ENCODE peak calls at places on chromosomes 5 and 9, in six cellular contexts. W is ovary, H is gastrocnemius medialis, K is body of pancreas, C is breast epithelium, V is NB4. E is an unnamed sample.
A peak's percentile ranks its signal among the peaks of the same experiment; 100 is the strongest.

GRCh38 chr9:132247942-132248341 is 86.1 kb downstream of the NTNG2 start:
- DNase-seq in W (no peak), H (no peak), K (no peak), C (no peak), V (no peak), E (no peak)

GRCh38 chr5:398475-399295 is 44.3 kb upstream of the EXOC3 start:
- DNase-seq in W (peak; percentile 23), H (no peak), K (no peak), C (peak; percentile 12), V (peak; percentile 70), E (no peak)

GRCh38 chr5:77145666-77146065 is 58.6 kb upstream of the ZBED3 start:
- DNase-seq in W (no peak), H (no peak), K (no peak), C (no peak), V (no peak), E (no peak)

GRCh38 chr5:82717734-82718133 is 359.5 kb downstream of the TMEM167A start:
- DNase-seq in W (no peak), H (no peak), K (no peak), C (no peak), V (no peak), E (no peak)

GRCh38 chr9:115923903-115924668 is 229.5 kb upstream of the PAPPA start:
- DNase-seq in W (no peak), H (no peak), K (no peak), C (no peak), V (no peak), E (no peak)

GRCh38 chr5:89499787-89500186 is 616.8 kb upstream of the MEF2C start:
- DNase-seq in W (no peak), H (no peak), K (no peak), C (no peak), V (no peak), E (no peak)

GRCh38 chr9:130165579-130165978 is 6.6 kb upstream of the NCS1 start:
- DNase-seq in W (no peak), H (no peak), K (no peak), C (no peak), V (no peak), E (no peak)

GRCh38 chr5:132485641-132486317 is 4.8 kb downstream of the IRF1 start:
- DNase-seq in W (peak; percentile 18), H (no peak), K (peak; percentile 8), C (peak; percentile 8), V (no peak), E (no peak)

GRCh38 chr9:124209279-124209678 is 48.5 kb upstream of the NEK6 start:
- DNase-seq in W (no peak), H (no peak), K (no peak), C (no peak), V (no peak), E (no peak)

GRCh38 chr9:113274474-113275146 is 762 bp downstream of the CDC26 start:
- DNase-seq in W (no peak), H (no peak), K (no peak), C (no peak), V (peak; percentile 73), E (peak; percentile 64)

GRCh38 chr9:2872307-2872940 is 28.5 kb upstream of the PUM3 start:
- DNase-seq in W (no peak), H (no peak), K (no peak), C (no peak), V (peak; percentile 70), E (no peak)

GRCh38 chr9:77726289-77726688 is 78.2 kb upstream of the GNA14 start:
- DNase-seq in W (no peak), H (no peak), K (no peak), C (no peak), V (no peak), E (no peak)

GRCh38 chr9:92749934-92750315 is 14.7 kb downstream of the BICD2 start:
- DNase-seq in W (no peak), H (no peak), K (no peak), C (no peak), V (peak; percentile 64), E (no peak)

GRCh38 chr5:123528059-123528458 is 16.1 kb downstream of the CSNK1G3 start:
- DNase-seq in W (no peak), H (no peak), K (no peak), C (no peak), V (no peak), E (no peak)

GRCh38 chr5:139403418-139403786 is 487 bp downstream of the SPATA24 start:
- DNase-seq in W (no peak), H (no peak), K (no peak), C (no peak), V (no peak), E (no peak)

GRCh38 chr9:127742435-127743088 is 7.5 kb upstream of the TOR2A start:
- DNase-seq in W (peak; percentile 82), H (peak; percentile 35), K (peak; percentile 34), C (no peak), V (peak; percentile 33), E (no peak)

GRCh38 chr5:18202147-18202546 is 567.9 kb downstream of the TAF11L14 start:
- DNase-seq in W (no peak), H (no peak), K (no peak), C (no peak), V (no peak), E (no peak)

GRCh38 chr9:23557691-23558090 is 268.3 kb downstream of the ELAVL2 start:
- DNase-seq in W (no peak), H (no peak), K (no peak), C (no peak), V (no peak), E (no peak)

GRCh38 chr9:9949948-9950347 is 662.9 kb downstream of the PTPRD start:
- DNase-seq in W (no peak), H (no peak), K (no peak), C (no peak), V (no peak), E (no peak)

GRCh38 chr5:94711785-94712184 is 93.3 kb downstream of the SLF1 start:
- DNase-seq in W (no peak), H (no peak), K (no peak), C (no peak), V (no peak), E (no peak)

GRCh38 chr5:43066231-43066798 is 26.2 kb upstream of the ANXA2R start:
- DNase-seq in W (peak; percentile 68), H (peak; percentile 49), K (peak; percentile 72), C (peak; percentile 54), V (peak; percentile 92), E (peak; percentile 55)

GRCh38 chr9:86731511-86731993 is 215.8 kb downstream of the GAS1 start:
- DNase-seq in W (no peak), H (no peak), K (no peak), C (no peak), V (no peak), E (no peak)

GRCh38 chr5:61630908-61631307 is 298.9 kb downstream of the ZSWIM6 start:
- DNase-seq in W (no peak), H (no peak), K (no peak), C (no peak), V (no peak), E (no peak)

GRCh38 chr9:128067622-128067897 is 440 bp upstream of the NAIF1 start:
- DNase-seq in W (no peak), H (no peak), K (no peak), C (no peak), V (no peak), E (no peak)

GRCh38 chr5:159987031-159987674 is 21.8 kb upstream of the TTC1 start:
- DNase-seq in W (peak; percentile 77), H (peak; percentile 38), K (peak; percentile 84), C (peak; percentile 69), V (peak; percentile 81), E (peak; percentile 21)

GRCh38 chr9:68732405-68733020 is 27.5 kb downstream of the PIP5K1B start:
- DNase-seq in W (no peak), H (no peak), K (no peak), C (no peak), V (no peak), E (no peak)

GRCh38 chr5:115423541-115423940 is 121.0 kb downstream of the FEM1C start:
- DNase-seq in W (no peak), H (peak; percentile 72), K (peak; percentile 55), C (no peak), V (no peak), E (peak; percentile 33)

GRCh38 chr5:176501333-176501732 is 35.9 kb downstream of the RNF44 start:
- DNase-seq in W (no peak), H (no peak), K (no peak), C (no peak), V (no peak), E (no peak)

GRCh38 chr5:155699385-155699784 is 627.6 kb upstream of the SGCD start:
- DNase-seq in W (no peak), H (no peak), K (no peak), C (no peak), V (peak; percentile 1), E (no peak)
- TF ChIP-seq CTCF in W (no peak), H (no peak), K (no peak), C (no peak), V (no peak), E (no peak)

GRCh38 chr9:21994996-21995651 is 533 bp downstream of the CDKN2B-AS1 start:
- DNase-seq in W (peak; percentile 45), H (no peak), K (peak; percentile 55), C (peak; percentile 37), V (no peak), E (no peak)
- TF ChIP-seq POLR2A in W (no peak), H (no peak), K (peak; percentile 15), C (no peak), V (no peak), E (no peak)

GRCh38 chr5:178196986-178197385 is 7.3 kb upstream of the HNRNPAB start:
- DNase-seq in W (no peak), H (no peak), K (no peak), C (no peak), V (no peak), E (no peak)
- TF ChIP-seq CTCF in W (no peak), H (no peak), K (peak; percentile 27), C (no peak), V (peak; percentile 73), E (peak; percentile 9)

GRCh38 chr5:91277093-91277626 is 106.0 kb downstream of the ARRDC3 start:
- DNase-seq in W (no peak), H (no peak), K (no peak), C (no peak), V (no peak), E (no peak)
- TF ChIP-seq POLR2A in W (no peak), H (no peak), K (no peak), C (no peak), V (no peak), E (no peak)

DNA sequence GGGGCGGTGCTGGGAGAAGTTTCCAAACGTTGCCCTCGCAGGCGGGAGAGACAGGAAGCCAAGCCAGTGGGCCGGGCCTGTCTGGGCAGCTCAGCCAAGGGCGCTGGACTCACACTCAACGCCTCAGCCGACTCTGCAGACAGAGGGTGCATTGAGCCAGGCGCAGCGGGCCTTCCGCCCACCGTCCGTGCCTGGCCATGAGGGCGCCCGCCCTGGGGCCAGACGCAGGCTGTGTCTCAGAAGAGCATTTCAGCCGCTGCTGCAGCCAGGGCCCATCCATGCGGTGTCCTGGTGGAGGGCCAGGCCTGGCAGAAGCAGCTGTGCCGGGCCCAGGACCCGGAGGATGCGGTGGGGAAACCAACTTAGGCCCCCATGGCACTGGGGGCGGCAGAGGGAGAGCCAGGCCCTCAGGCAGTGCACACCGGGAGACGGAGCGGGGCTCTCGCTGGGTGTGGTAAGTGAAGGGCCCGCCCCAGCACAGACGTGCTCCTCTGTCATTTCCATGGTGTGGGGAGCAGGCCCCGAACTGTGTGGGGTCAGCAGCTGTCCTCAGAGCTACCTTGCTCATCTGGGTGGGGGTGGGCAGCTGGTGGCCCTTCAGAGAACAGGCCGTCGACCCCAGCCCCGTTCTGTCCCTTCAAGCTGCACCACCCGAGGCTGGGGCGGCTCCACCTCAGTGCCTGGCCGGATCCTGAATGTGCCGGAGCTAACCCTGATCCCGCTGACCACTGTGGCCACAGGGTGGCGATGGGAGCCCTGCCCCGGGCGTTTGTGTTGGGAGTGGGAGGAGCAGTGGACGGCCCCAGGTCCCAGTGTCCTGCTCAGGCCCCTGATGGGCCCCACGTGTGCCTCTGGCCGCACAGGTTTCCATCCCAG is 18.0 kb downstream of the DNLZ start:
- DNase-seq in W (no peak), H (no peak), K (no peak), C (no peak), V (no peak), E (peak; percentile 67)
- TF ChIP-seq CTCF in W (peak; percentile 10), H (no peak), K (peak; percentile 39), C (no peak), V (peak; percentile 6), E (peak; percentile 32)

E was measured in tibial nerve.